ENCODE peak calls at places on chromosomes 13 and 19, in four cellular contexts. S, L, I and D are unnamed samples.

GRCh38 chr19:8366961-8367326 is 3.0 kb downstream of the ANGPTL4 start:
- DNase-seq in S (no peak), I (no peak), L (no peak), D (no peak)

GRCh38 chr19:31670931-31671330 is 321.7 kb upstream of the TSHZ3 start:
- DNase-seq in I (no peak), S (no peak), L (no peak), D (no peak)

GRCh38 chr13:51912511-51913225 is 50.9 kb downstream of the CCDC70 start:
- DNase-seq in I (no peak), S (no peak), L (no peak), D (no peak)

GRCh38 chr13:25286308-25286968 is 850 bp downstream of the MTMR6 start:
- DNase-seq in S (peak), I (peak), L (no peak), D (peak)

GRCh38 chr19:47274891-47275865 is 493 bp downstream of the INAFM1 start:
- DNase-seq in I (peak), L (no peak), S (no peak), D (no peak)

GRCh38 chr13:89457977-89458376 is 1786.8 kb downstream of the SLITRK5 start:
- DNase-seq in I (no peak), L (no peak), S (no peak), D (no peak)

GRCh38 chr13:77696863-77697207 is 652 bp upstream of the SLAIN1 start:
- DNase-seq in I (no peak), L (no peak), S (no peak), D (no peak)

GRCh38 chr13:47039106-47039505 is 142.3 kb upstream of the HTR2A start:
- DNase-seq in I (no peak), L (no peak), S (peak), D (no peak)

GRCh38 chr19:49425922-49426592 is 869 bp downstream of the GFY start:
- DNase-seq in L (no peak), I (peak), S (no peak), D (no peak)

GRCh38 chr13:39510296-39510695 is 92.7 kb downstream of the LHFPL6 start:
- DNase-seq in L (no peak), S (no peak), I (no peak), D (peak)

GRCh38 chr19:33906578-33907335 is 110.1 kb downstream of the KCTD15 start:
- DNase-seq in I (no peak), S (peak), L (no peak), D (no peak)

GRCh38 chr13:32846556-32846955 is 169.7 kb upstream of the KL start:
- DNase-seq in S (no peak), L (no peak), I (no peak), D (no peak)

GRCh38 chr19:35124098-35125060 is 8.8 kb downstream of the FXYD3 start:
- DNase-seq in L (peak), I (peak), S (peak), D (peak)

GRCh38 chr13:87172166-87172825 is 498.9 kb upstream of the SLITRK5 start:
- DNase-seq in S (no peak), I (no peak), L (no peak), D (no peak)

GRCh38 chr13:83877901-83878300 is 4.4 kb downstream of the SLITRK1 start:
- DNase-seq in S (no peak), I (no peak), L (no peak), D (no peak)

GRCh38 chr13:23427342-23428182 is 5.9 kb downstream of the SACS start:
- DNase-seq in S (peak), I (no peak), L (no peak), D (no peak)

GRCh38 chr19:55149078-55150003 is at the start of gene TNNT1:
- DNase-seq in L (no peak), I (no peak), S (peak), D (no peak)